ENCODE peak calls at places on chromosomes 16 and 17, in eight cellular contexts. W is SK-N-SH, I is posterior cingulate gyrus, D is NCI-H146, X is naive B cell, A is nephron progenitor cell, C is body of pancreas, R is HAP-1. U is an unnamed sample.

GRCh38 chr16:978403-978802 is 3.2 kb upstream of the SOX8 start:
- DNase-seq in W (peak), I (no peak), D (no peak), X (no peak), A (no peak), C (no peak), R (no peak), U (no peak)

GRCh38 chr16:55046513-55046912 is 115.8 kb downstream of the IRX5 start:
- DNase-seq in W (no peak), I (no peak), D (no peak), X (no peak), A (no peak), C (no peak), R (no peak), U (no peak)

GRCh38 chr16:525520-526180 is 1.9 kb upstream of the CAPN15 start:
- DNase-seq in W (no peak), I (no peak), D (no peak), X (no peak), A (no peak), C (no peak), R (no peak), U (no peak)

GRCh38 chr16:90016339-90016950 is 2.8 kb downstream of the DBNDD1 start:
- DNase-seq in W (no peak), I (no peak), D (no peak), X (no peak), A (no peak), C (no peak), R (no peak), U (no peak)

GRCh38 chr17:8807070-8807550 is 7.9 kb upstream of the MFSD6L start:
- DNase-seq in W (no peak), I (no peak), D (no peak), X (peak), A (no peak), C (no peak), R (no peak), U (no peak)

GRCh38 chr17:35766903-35767510 is 6.3 kb downstream of the C17orf50 start:
- DNase-seq in W (peak), I (no peak), D (peak), X (no peak), A (no peak), C (peak), R (no peak), U (no peak)

GRCh38 chr17:77846531-77847085 is 111.9 kb upstream of the TNRC6C start:
- DNase-seq in W (no peak), I (no peak), D (no peak), X (peak), A (no peak), C (no peak), R (no peak), U (no peak)

GRCh38 chr17:81395600-81396277 is 482 bp downstream of the BAHCC1 start:
- DNase-seq in W (no peak), I (no peak), D (peak), X (no peak), A (peak), C (no peak), R (no peak), U (no peak)

GRCh38 chr16:73176577-73177013 is 128.7 kb upstream of the ZFHX3 start:
- DNase-seq in W (no peak), I (no peak), D (no peak), X (no peak), A (no peak), C (no peak), R (no peak), U (no peak)

GRCh38 chr17:17191346-17191792 is 14.8 kb downstream of the PLD6 start:
- DNase-seq in W (no peak), I (no peak), D (no peak), X (no peak), A (no peak), C (no peak), R (no peak), U (no peak)

GRCh38 chr17:6239237-6239798 is 169.1 kb downstream of the WSCD1 start:
- DNase-seq in W (no peak), I (no peak), D (no peak), X (no peak), A (no peak), C (no peak), R (no peak), U (no peak)

GRCh38 chr16:84851192-84852127 is 31.7 kb downstream of the CRISPLD2 start:
- DNase-seq in W (no peak), I (no peak), D (peak), X (no peak), A (no peak), C (no peak), R (no peak), U (no peak)

GRCh38 chr16:2879854-2880508 is 3.0 kb upstream of the FLYWCH2 start:
- DNase-seq in W (no peak), I (no peak), D (no peak), X (no peak), A (no peak), C (no peak), R (no peak), U (no peak)

GRCh38 chr16:68000024-68000423 is 740 bp upstream of the DPEP2 start:
- DNase-seq in W (no peak), I (no peak), D (no peak), X (peak), A (no peak), C (no peak), R (no peak), U (no peak)

GRCh38 chr17:80999224-81000088 is 7.8 kb downstream of the CHMP6 start:
- DNase-seq in W (peak), I (no peak), D (no peak), X (no peak), A (no peak), C (no peak), R (no peak), U (no peak)

GRCh38 chr17:5788266-5788900 is 204.1 kb upstream of the NLRP1 start:
- DNase-seq in W (no peak), I (no peak), D (no peak), X (no peak), A (no peak), C (no peak), R (no peak), U (no peak)

GRCh38 chr16:30766206-30766921 is 4.2 kb downstream of the RNF40 start:
- DNase-seq in W (no peak), I (no peak), D (no peak), X (no peak), A (no peak), C (no peak), R (no peak), U (no peak)

GRCh38 chr17:81065500-81065899 is 30.5 kb downstream of the BAIAP2 start:
- DNase-seq in W (no peak), I (no peak), D (no peak), X (no peak), A (no peak), C (no peak), R (no peak), U (no peak)

GRCh38 chr17:49635121-49635520 is 42.8 kb downstream of the SPOP start:
- DNase-seq in W (no peak), I (no peak), D (no peak), X (no peak), A (no peak), C (no peak), R (no peak), U (no peak)

GRCh38 chr16:70736454-70737376 is 50.9 kb upstream of the MTSS2 start:
- DNase-seq in W (no peak), I (no peak), D (no peak), X (no peak), A (no peak), C (no peak), R (no peak), U (no peak)

GRCh38 chr17:73119631-73120030 is 27.1 kb upstream of the SLC39A11 start:
- DNase-seq in W (no peak), I (no peak), D (no peak), X (no peak), A (no peak), C (no peak), R (no peak), U (no peak)

GRCh38 chr17:16969931-16970906 is 1.7 kb downstream of the TNFRSF13B start:
- DNase-seq in W (no peak), I (no peak), D (no peak), X (no peak), A (no peak), C (no peak), R (no peak), U (no peak)

GRCh38 chr17:70739046-70739445 is 569.7 kb downstream of the KCNJ2 start:
- DNase-seq in W (no peak), I (no peak), D (no peak), X (no peak), A (no peak), C (no peak), R (no peak), U (no peak)

GRCh38 chr17:44959821-44960523 is 8.1 kb downstream of the C1QL1 start:
- DNase-seq in W (peak), I (no peak), D (no peak), X (no peak), A (no peak), C (no peak), R (no peak), U (no peak)

GRCh38 chr16:27721548-27722265 is 171.8 kb downstream of the KATNIP start:
- DNase-seq in W (peak), I (no peak), D (no peak), X (no peak), A (no peak), C (peak), R (no peak), U (no peak)

U was measured in hypothalamus.